ENCODE peak calls at places on chromosomes 11 and 22, in eight cellular contexts. Z, J, E, Y, T, S, D and C are unnamed samples.

GRCh38 chr11:61061081-61061826 is 41.0 kb upstream of the CD5 start:
- DNase-seq in Z (no peak), J (no peak), E (peak), Y (no peak), T (no peak), S (peak), D (no peak), C (no peak)

GRCh38 chr11:100890779-100891178 is 203.7 kb downstream of the ARHGAP42 start:
- DNase-seq in Z (peak), J (no peak), E (no peak), Y (no peak), T (no peak), S (no peak), D (peak), C (no peak)

GRCh38 chr11:36363361-36364272 is 67.5 kb downstream of the PRR5L start:
- DNase-seq in Z (no peak), J (no peak), E (peak), Y (no peak), T (peak), S (no peak), D (no peak), C (no peak)

GRCh38 chr11:124746621-124747243 is 5.3 kb downstream of the VSIG2 start:
- DNase-seq in Z (peak), J (peak), E (peak), Y (peak), T (peak), S (peak), D (peak), C (peak)

GRCh38 chr11:124556828-124557227 is 13.0 kb upstream of the OR8A1 start:
- DNase-seq in Z (no peak), J (no peak), E (no peak), Y (no peak), T (no peak), S (no peak), D (no peak), C (no peak)

GRCh38 chr11:33724644-33725035 is 11.6 kb downstream of the CD59 start:
- DNase-seq in Z (peak), J (no peak), E (no peak), Y (no peak), T (no peak), S (no peak), D (peak), C (no peak)

GRCh38 chr22:35441489-35442100 is 41.7 kb downstream of the MCM5 start:
- DNase-seq in Z (no peak), J (no peak), E (no peak), Y (no peak), T (no peak), S (no peak), D (no peak), C (no peak)

GRCh38 chr11:28836285-28837081 is 728.3 kb downstream of the METTL15 start:
- DNase-seq in Z (peak), J (no peak), E (no peak), Y (no peak), T (peak), S (no peak), D (peak), C (no peak)

GRCh38 chr22:37485006-37485713 is 1.0 kb downstream of the MFNG start:
- DNase-seq in Z (no peak), J (no peak), E (peak), Y (peak), T (no peak), S (no peak), D (no peak), C (no peak)

DNA sequence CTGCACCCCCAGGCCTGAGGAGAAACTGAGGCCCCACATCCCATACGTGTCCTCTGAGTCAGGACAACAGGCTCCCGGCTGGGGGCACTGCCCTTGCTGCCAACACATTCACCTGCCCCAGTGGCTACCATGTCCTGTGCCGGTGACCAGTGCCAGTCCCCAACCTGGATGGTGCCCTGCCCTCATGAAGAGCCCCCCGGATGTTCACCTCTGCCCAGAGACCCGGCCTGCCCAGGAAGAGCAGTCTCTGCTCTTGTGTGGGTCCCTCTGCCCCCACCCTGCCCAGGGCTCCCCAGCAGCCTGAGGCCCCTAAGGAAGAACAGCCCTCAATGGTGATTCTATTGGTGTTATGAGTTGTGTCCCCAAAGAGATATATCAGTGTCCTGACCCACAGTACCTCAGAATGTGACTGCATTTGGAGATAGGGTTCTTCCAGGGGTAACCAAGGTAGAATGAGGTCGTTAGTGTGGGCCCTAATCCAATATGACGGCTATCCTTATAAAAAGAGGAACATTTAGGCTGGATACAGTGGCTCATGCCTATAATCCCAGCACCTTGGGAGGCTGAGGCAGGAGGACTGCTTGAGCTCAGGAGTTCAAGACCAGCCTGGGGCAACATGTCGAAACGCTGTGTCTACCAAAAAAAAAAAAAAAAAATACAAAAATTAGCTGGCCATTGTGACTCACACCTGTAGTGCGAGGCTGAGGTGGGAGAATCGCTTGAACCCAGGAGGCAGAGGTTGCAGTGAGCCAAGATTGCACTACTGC is 13.2 kb upstream of the DGCR8 start:
- DNase-seq in Z (no peak), J (no peak), E (no peak), Y (no peak), T (no peak), S (no peak), D (no peak), C (no peak)
- H3K4me3 ChIP-seq in Z (no peak), J (no peak), E (no peak), Y (no peak), T (no peak), S (no peak), D (no peak), C (no peak)

GRCh38 chr22:38706101-38706884 is 549 bp downstream of the GTPBP1 start:
- DNase-seq in Z (peak), J (peak), E (peak), Y (peak), T (peak), S (peak), D (peak), C (peak)

GRCh38 chr22:38707984-38708383 is 2.2 kb downstream of the GTPBP1 start:
- DNase-seq in Z (no peak), J (no peak), E (no peak), Y (no peak), T (no peak), S (no peak), D (no peak), C (no peak)

GRCh38 chr22:38705235-38706100 is at the start of gene GTPBP1:
- DNase-seq in Z (peak), J (peak), E (peak), Y (peak), T (peak), S (peak), D (peak), C (peak)

GRCh38 chr22:38706885-38707180 is 1.1 kb downstream of the GTPBP1 start:
- DNase-seq in Z (peak), J (no peak), E (no peak), Y (no peak), T (no peak), S (no peak), D (no peak), C (no peak)

DNA sequence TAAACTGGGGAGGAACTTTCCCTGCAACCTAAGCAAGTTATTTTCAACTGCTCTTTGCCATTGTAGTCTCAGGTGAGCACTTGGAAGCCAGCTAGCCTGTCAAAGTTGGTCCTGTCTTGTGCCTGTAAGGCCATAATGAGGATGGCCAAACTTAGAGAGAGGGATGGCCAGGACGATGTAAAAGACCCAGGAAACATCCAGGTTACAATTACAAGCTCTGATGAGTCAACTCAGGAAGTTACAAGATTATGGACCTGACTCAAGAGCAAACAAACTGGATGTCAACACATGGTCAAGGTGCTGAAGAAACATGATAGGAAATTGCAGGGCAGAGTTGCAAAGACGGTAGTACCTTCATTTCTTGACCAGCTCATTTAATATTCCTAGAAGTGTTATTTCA is 1.6 kb downstream of the GTPBP1 start:
- DNase-seq in Z (peak), J (no peak), E (no peak), Y (no peak), T (no peak), S (peak), D (peak), C (no peak)
- H3K4me3 ChIP-seq in Z (peak), J (peak), E (peak), Y (peak), T (peak), S (peak), D (peak), C (peak)

DNA sequence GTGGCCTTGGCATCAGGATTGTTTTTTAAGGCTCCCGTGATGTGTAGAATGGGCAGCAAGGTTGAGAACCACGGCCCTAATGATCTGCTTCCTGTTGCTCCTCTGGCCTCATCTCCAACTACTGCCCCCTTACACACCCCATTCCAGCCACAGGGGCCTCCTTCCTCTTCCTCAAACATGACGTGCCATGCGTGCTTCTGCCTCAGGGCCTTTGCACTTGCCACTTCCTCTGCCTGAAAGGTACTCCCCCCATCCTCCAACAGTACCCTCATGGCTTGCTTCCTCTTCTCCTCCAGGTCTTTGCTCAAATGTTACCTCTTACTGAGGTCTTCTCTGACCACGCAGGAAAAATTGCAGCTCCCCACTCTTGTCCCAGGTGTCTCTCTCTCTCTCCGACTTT is 93.9 kb upstream of the CSNK2A3 start:
- DNase-seq in Z (no peak), J (no peak), E (no peak), Y (no peak), T (no peak), S (peak), D (no peak), C (no peak)
- H3K4me3 ChIP-seq in Z (no peak), J (no peak), E (no peak), Y (no peak), T (no peak), S (no peak), D (no peak), C (no peak)

DNA sequence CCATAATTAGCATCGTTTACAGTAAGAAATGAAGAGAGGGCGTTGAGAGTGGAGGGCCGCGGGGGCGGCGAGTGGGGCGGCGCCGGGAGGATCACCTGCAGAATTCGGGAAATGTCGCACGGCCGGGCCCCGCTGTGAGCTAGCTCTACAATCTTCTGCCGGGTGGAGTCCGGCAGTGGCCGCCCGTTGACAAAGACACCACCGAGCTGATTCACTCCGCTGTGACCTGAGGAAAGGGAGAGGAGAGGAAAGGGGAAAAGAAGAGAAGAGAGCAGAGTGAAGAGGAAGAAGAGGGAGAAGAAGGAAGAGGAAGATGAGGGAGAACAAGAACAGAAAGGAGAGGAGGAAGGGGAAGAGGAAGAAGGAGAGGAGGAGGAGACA is 8.5 kb downstream of the PAX6 start:
- DNase-seq in Z (no peak), J (no peak), E (no peak), Y (no peak), T (peak), S (no peak), D (no peak), C (no peak)
- H3K4me3 ChIP-seq in Z (no peak), J (no peak), E (no peak), Y (no peak), T (peak), S (no peak), D (no peak), C (no peak)

GRCh38 chr22:42719656-42720262 is 911 bp downstream of the A4GALT start:
- DNase-seq in Z (no peak), J (peak), E (no peak), Y (peak), T (peak), S (no peak), D (no peak), C (peak)

GRCh38 chr22:42716649-42717127 is 4.0 kb downstream of the A4GALT start:
- DNase-seq in Z (no peak), J (no peak), E (peak), Y (no peak), T (no peak), S (no peak), D (no peak), C (no peak)

GRCh38 chr22:42716221-42716620 is 4.4 kb downstream of the A4GALT start:
- DNase-seq in Z (no peak), J (no peak), E (peak), Y (no peak), T (no peak), S (peak), D (no peak), C (no peak)

GRCh38 chr22:42719133-42719532 is 1.5 kb downstream of the A4GALT start:
- DNase-seq in Z (no peak), J (no peak), E (no peak), Y (no peak), T (no peak), S (no peak), D (no peak), C (no peak)

GRCh38 chr22:42717197-42717967 is 3.3 kb downstream of the A4GALT start:
- DNase-seq in Z (peak), J (no peak), E (peak), Y (no peak), T (no peak), S (peak), D (no peak), C (no peak)
- H3K4me3 ChIP-seq in Z (no peak), J (no peak), E (peak), Y (no peak), T (no peak), S (no peak), D (no peak), C (peak)

GRCh38 chr11:7251487-7251835 is 243 bp upstream of the SYT9 start:
- DNase-seq in Z (no peak), J (no peak), E (no peak), Y (no peak), T (no peak), S (no peak), D (no peak), C (peak)
- H3K4me3 ChIP-seq in Z (peak), J (peak), E (peak), Y (peak), T (peak), S (no peak), D (peak), C (peak)

DNA sequence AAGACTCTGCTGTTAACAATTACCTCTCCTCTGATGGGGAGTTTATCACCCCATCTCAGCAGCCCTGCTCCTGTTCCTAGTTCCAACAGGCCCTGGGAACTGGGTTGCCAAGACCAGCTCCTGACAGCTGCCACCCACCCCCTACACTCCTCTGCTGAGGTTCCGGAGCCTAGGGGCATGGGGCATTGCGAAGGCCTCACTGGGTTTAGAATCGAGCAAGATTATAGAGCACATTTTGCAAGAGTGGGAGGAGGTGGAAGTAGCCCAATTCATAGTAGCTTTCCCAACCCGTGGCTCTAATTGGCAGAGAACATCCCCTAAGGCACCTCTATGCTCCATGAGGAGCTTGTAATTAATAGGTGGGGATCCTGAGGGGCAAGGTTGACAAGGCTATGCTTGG is 23.0 kb downstream of the MYEOV start:
- DNase-seq in Z (no peak), J (no peak), E (no peak), Y (no peak), T (no peak), S (no peak), D (no peak), C (no peak)
- H3K4me3 ChIP-seq in Z (no peak), J (no peak), E (no peak), Y (no peak), T (no peak), S (no peak), D (no peak), C (no peak)

DNA sequence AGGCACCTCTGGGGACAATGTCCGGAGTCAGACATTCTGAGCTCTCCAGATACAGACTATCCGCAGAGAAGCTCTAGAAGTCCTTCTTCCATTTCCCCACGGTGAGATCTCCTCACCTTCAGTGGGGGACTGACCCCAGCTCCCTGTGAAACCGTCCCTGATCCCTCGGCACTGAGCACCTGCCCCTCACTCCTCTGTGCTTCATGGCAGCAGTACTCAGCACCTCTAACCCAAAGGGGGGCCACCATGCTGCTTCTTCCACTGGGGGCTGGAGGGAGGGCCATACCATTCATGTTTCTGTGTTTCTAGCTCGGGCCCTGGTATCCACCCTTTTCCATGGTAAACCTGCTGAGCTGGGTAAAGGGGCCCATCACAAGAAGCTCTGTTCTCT is 321.7 kb downstream of the BRD1 start:
- DNase-seq in Z (no peak), J (no peak), E (no peak), Y (no peak), T (no peak), S (no peak), D (no peak), C (no peak)
- H3K4me3 ChIP-seq in Z (no peak), J (no peak), E (no peak), Y (no peak), T (no peak), S (no peak), D (no peak), C (no peak)

DNA sequence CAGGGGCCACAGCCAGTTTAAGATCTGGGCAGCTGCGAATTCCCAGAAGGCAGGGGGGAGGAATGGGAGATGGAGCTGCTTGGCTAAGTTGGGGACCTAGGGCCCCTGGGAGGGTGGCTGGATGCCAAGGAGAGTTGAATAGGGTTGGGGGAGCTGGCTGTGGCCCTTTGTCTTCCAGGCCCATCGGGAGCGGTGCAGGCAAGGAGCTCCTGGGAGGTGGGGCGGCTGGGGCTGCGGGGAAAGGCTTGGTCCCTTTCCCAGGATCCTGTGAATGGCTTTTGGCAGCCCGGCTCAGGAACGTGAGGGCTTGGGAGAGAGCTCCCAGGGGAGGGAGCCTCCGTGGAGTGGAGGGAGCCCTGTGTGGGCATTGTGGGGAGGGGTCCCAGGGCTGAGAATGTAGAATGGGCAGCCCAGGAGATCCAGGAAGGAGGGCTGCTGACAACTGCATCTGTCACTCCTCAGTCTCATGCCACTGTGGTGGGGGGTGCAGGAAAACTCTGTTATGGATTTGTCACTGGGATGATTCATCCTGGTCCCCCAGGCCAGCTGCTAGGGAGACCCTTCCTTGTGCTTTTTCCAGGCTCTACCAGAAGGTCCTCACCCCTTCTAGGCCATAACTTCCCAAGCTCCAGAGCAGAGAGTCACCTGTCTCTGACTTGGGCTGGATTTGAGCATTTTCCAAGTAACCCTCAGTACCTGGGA is 6.0 kb downstream of the FREY1 start:
- DNase-seq in Z (no peak), J (no peak), E (no peak), Y (no peak), T (peak), S (no peak), D (no peak), C (peak)
- H3K4me3 ChIP-seq in Z (peak), J (no peak), E (no peak), Y (peak), T (peak), S (no peak), D (peak), C (peak)

GRCh38 chr22:42957958-42958357 is 57.0 kb downstream of the PACSIN2 start:
- DNase-seq in Z (no peak), J (no peak), E (no peak), Y (no peak), T (no peak), S (no peak), D (no peak), C (no peak)
- H3K4me3 ChIP-seq in Z (no peak), J (peak), E (no peak), Y (peak), T (no peak), S (no peak), D (no peak), C (peak)